ENCODE peak calls at places on chromosomes 12 and 14, in five cellular contexts. E is GM12878, G is K562, N is H1, L is HepG2. Y is an unnamed sample.

GRCh38 chr14:80425686-80426085 is 214.4 kb upstream of the DIO2 start:
- DNase-seq in G (no peak), L (no peak), E (no peak), N (no peak), Y (no peak)

GRCh38 chr14:77804592-77804991 is 4.7 kb downstream of the ADCK1 start:
- DNase-seq in N (peak; percentile 84), L (peak; percentile 27), E (no peak), G (peak; percentile 27), Y (no peak)

GRCh38 chr14:20413785-20414117 is 450 bp upstream of the TEP1 start:
- DNase-seq in N (no peak), E (no peak), G (no peak), L (no peak), Y (no peak)

GRCh38 chr12:72574138-72574537 is 302.0 kb downstream of the TRHDE start:
- DNase-seq in L (no peak), N (no peak), E (no peak), G (no peak), Y (no peak)

GRCh38 chr12:32605326-32606095 is 73.6 kb upstream of the DNM1L start:
- DNase-seq in N (no peak), E (no peak), G (no peak), L (no peak), Y (no peak)

GRCh38 chr12:79547735-79548347 is 142.9 kb downstream of the PAWR start:
- DNase-seq in E (peak; percentile 9), N (no peak), G (peak; percentile 11), L (peak; percentile 91), Y (peak; percentile 56)

GRCh38 chr14:33704486-33704885 is 246.4 kb downstream of the EGLN3 start:
- DNase-seq in E (no peak), L (no peak), N (no peak), G (no peak), Y (no peak)

GRCh38 chr14:104680806-104681688 is 8.4 kb upstream of the INF2 start:
- DNase-seq in G (no peak), E (no peak), L (peak; percentile 73), N (no peak), Y (no peak)

GRCh38 chr12:111705672-111706071 is 19.8 kb downstream of the ACAD10 start:
- DNase-seq in G (no peak), E (no peak), N (no peak), L (no peak), Y (no peak)

GRCh38 chr12:62744551-62744950 is 190.4 kb downstream of the PPM1H start:
- DNase-seq in G (no peak), E (no peak), N (no peak), L (no peak), Y (no peak)

GRCh38 chr14:21300892-21301291 is 21.0 kb downstream of the RPGRIP1 start:
- DNase-seq in L (no peak), N (peak; percentile 77), E (no peak), G (no peak), Y (peak; percentile 83)

GRCh38 chr14:74275265-74275841 is 27.4 kb downstream of the ABCD4 start:
- DNase-seq in N (no peak), L (no peak), G (no peak), E (no peak), Y (no peak)

GRCh38 chr12:2963154-2963759 is 4.1 kb downstream of the TEAD4 start:
- DNase-seq in E (no peak), G (no peak), N (peak; percentile 61), L (peak; percentile 96), Y (no peak)

GRCh38 chr14:41350476-41350875 is 256.2 kb upstream of the LRFN5 start:
- DNase-seq in E (no peak), L (no peak), G (no peak), N (no peak), Y (no peak)

GRCh38 chr14:41343857-41344256 is 262.8 kb upstream of the LRFN5 start:
- DNase-seq in E (no peak), L (no peak), N (no peak), G (no peak), Y (no peak)

GRCh38 chr14:41349289-41349910 is 257.3 kb upstream of the LRFN5 start:
- DNase-seq in E (no peak), N (no peak), L (no peak), G (no peak), Y (no peak)
- TF ChIP-seq CHD2 in E (no peak), N (no peak), L (no peak), G (no peak), Y (no peak)

DNA sequence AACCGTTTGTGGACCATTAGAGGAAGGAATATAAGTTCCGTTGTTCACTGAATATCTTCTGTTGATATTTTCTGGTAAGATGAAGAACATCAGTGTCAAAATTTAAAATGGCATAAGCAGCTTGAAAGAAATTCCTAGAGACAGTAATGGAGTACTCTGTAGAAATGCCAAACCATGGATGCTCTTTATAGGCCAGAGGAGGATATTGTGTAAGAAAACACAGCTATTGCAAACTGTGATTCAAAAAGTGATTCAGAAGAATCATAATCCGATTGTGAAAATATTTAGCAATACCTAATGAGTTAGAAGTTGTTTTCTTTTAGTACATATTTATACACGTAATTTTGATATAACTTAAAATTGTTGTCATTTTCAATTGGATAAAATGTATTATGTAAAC is 102.8 kb downstream of the SLC16A7 start:
- DNase-seq in E (no peak), G (no peak), L (no peak), N (no peak), Y (no peak)
- H3K27me3 ChIP-seq in E (no peaks in the 10 kb centered on the region), G (no peaks in the 10 kb centered on the region), L (no peaks in the 10 kb centered on the region), N (no peaks in the 10 kb centered on the region), Y (no peaks in the 10 kb centered on the region)

DNA sequence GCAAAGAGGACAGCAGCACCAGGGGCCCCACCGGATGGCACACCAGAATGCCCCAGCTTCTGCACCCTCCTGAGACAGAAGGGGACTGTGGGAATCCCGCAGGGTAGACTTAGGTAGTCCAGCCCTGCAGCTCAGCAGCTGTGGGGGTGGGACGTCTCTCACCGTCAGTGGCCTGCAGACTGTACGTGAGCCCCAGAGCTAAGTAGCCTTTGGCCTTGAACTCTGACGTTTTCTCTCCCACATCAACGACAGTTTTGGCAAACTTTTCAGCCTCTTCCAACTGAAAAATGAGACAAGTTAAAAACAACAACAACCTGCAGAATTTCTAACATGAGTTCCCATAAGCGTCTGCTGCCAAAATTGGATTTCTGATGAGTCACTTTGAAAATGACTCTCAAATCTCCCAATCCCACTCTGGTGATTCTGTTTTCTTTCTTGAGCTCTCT is 161.4 kb downstream of the TTC7B start:
- DNase-seq in G (no peak), E (no peak), L (peak; percentile 13), N (no peak), Y (no peak)
- TF ChIP-seq CHD2 in G (no peak), E (no peak), L (no peak), N (no peak), Y (no peak)

DNA sequence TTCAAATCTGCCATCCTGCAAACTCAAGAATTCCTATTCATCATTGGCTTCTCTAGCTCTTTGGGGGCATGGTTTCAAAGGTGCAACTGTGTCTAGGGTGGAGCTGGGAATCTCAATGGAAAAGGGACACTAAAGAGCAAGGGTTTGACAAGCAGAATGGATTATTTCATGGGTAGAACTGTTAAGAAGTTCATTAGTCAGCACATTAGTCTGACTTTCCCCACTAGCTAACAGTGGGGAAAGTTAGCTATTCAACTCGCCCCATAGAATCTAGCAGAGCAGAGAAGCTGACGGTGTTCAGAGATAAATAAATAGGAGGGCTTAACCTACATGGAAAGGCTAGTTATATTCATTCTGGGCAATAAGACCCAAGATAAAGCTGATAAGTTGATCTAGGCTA is 153.9 kb downstream of the EMP1 start:
- DNase-seq in L (no peak), E (no peak), N (no peak), G (no peak), Y (no peak)
- H3K27me3 ChIP-seq in L (no peaks in the 10 kb centered on the region), E (no peaks in the 10 kb centered on the region), N (no peaks in the 10 kb centered on the region), G (no peaks in the 10 kb centered on the region), Y (no peaks in the 10 kb centered on the region)

GRCh38 chr12:132270516-132270915 is 58.9 kb downstream of the GALNT9 start:
- DNase-seq in G (no peak), N (no peak), L (no peak), E (no peak), Y (no peak)

GRCh38 chr12:132269266-132269968 is 60.0 kb downstream of the GALNT9 start:
- DNase-seq in L (no peak), E (no peak), G (no peak), N (no peak), Y (no peak)

GRCh38 chr12:132271755-132272092 is 57.7 kb downstream of the GALNT9 start:
- DNase-seq in E (no peak), L (no peak), N (no peak), G (no peak), Y (no peak)

GRCh38 chr12:132272706-132273105 is 56.7 kb downstream of the GALNT9 start:
- DNase-seq in G (no peak), E (no peak), N (no peak), L (no peak), Y (no peak)

GRCh38 chr12:132270969-132271754 is 58.2 kb downstream of the GALNT9 start:
- DNase-seq in G (no peak), L (no peak), E (no peak), N (no peak), Y (no peak)
- TF ChIP-seq CHD2 in G (no peak), L (no peak), E (no peak), N (no peak), Y (no peak)

GRCh38 chr14:30874120-30874998 is at the start of gene COCH:
- DNase-seq in G (peak; percentile 82), E (no peak), L (peak; percentile 71), N (peak; percentile 79), Y (peak; percentile 92)

GRCh38 chr14:30874999-30875787 is 834 bp downstream of the COCH start:
- DNase-seq in E (no peak), N (peak; percentile 77), L (no peak), G (peak; percentile 29), Y (no peak)

GRCh38 chr14:30875788-30876053 is 1.4 kb downstream of the COCH start:
- DNase-seq in E (no peak), N (no peak), G (no peak), L (no peak), Y (no peak)

GRCh38 chr14:30872602-30873001 is 1.8 kb upstream of the COCH start:
- DNase-seq in L (no peak), E (no peak), G (no peak), N (no peak), Y (no peak)

GRCh38 chr14:30873308-30874119 is 845 bp upstream of the COCH start:
- DNase-seq in N (no peak), E (no peak), L (no peak), G (no peak), Y (no peak)
- H3K27me3 ChIP-seq in N (peaks cover 30% of the 10 kb centered on the region), E (peaks cover 2% of the 10 kb centered on the region), L (no peaks in the 10 kb centered on the region), G (no peaks in the 10 kb centered on the region), Y (no peaks in the 10 kb centered on the region)

GRCh38 chr14:69355155-69355954 is 42.7 kb downstream of the ERH start:
- DNase-seq in L (no peak), G (no peak), E (no peak), N (no peak), Y (no peak)
- TF ChIP-seq CHD2 in L (no peak), G (no peak), E (no peak), N (no peak), Y (no peak)

GRCh38 chr12:68356060-68356748 is 24.0 kb upstream of the MDM1 start:
- DNase-seq in G (no peak), E (no peak), N (no peak), L (no peak), Y (no peak)
- H3K27me3 ChIP-seq in G (no peaks in the 10 kb centered on the region), E (no peaks in the 10 kb centered on the region), N (no peaks in the 10 kb centered on the region), L (no peaks in the 10 kb centered on the region), Y (no peaks in the 10 kb centered on the region)